ENCODE peak calls at places on chromosomes 3 and 15, in ten cellular contexts. A is activated CD8-positive, alpha-beta T cell treated with anti-CD3 and anti-CD28 coated beads, Interleukin-2, amount 10 ng/mL, durations not matched to agents 7 days and 5 days; D is anterior cingulate cortex; J is GM12878; W is MV-4-11; S is GM20000; Y is Kasumi-1; K is neural progenitor cell; C is A172; M is GM12865. I is an unnamed sample.

GRCh38 chr3:100268986-100269385 is 8.2 kb downstream of the TBC1D23 start:
- DNase-seq in D (no peak), W (no peak), A (no peak), C (no peak), K (no peak), M (no peak), J (no peak), S (no peak), Y (no peak), I (no peak)

GRCh38 chr3:13159890-13160289 is 86.7 kb upstream of the IQSEC1 start:
- DNase-seq in M (no peak), Y (no peak), J (no peak), C (peak; percentile 16), W (no peak), A (no peak), S (no peak), D (no peak), K (no peak), I (no peak)

GRCh38 chr15:45095661-45096060 is 18.3 kb downstream of the DUOX2 start:
- DNase-seq in S (no peak), W (no peak), Y (no peak), M (no peak), D (no peak), A (no peak), C (no peak), K (no peak), J (no peak), I (no peak)

GRCh38 chr3:128987297-128987696 is 6.6 kb downstream of the CFAP92 start:
- DNase-seq in A (no peak), W (no peak), J (no peak), Y (no peak), C (no peak), M (no peak), S (no peak), K (no peak), D (no peak), I (no peak)

GRCh38 chr3:17041009-17041408 is 156.3 kb downstream of the PLCL2 start:
- DNase-seq in K (no peak), W (no peak), M (no peak), J (no peak), Y (no peak), A (no peak), D (no peak), S (no peak), C (peak; percentile 53), I (no peak)

GRCh38 chr15:28887344-28888174 is 1.8 kb downstream of the APBA2 start:
- DNase-seq in M (no peak), W (no peak), Y (no peak), J (no peak), C (no peak), D (no peak), K (no peak), A (no peak), S (no peak), I (no peak)

GRCh38 chr3:27353221-27353620 is 16.0 kb downstream of the NEK10 start:
- DNase-seq in Y (no peak), K (no peak), M (no peak), S (no peak), J (no peak), A (no peak), D (no peak), W (no peak), C (no peak), I (no peak)

GRCh38 chr3:5011555-5012256 is 32.5 kb downstream of the BHLHE40 start:
- DNase-seq in C (no peak), Y (peak; percentile 88), S (peak; percentile 73), W (peak; percentile 87), M (peak; percentile 84), A (peak; percentile 67), J (peak; percentile 71), D (no peak), K (no peak), I (peak; percentile 74)

GRCh38 chr15:31435256-31435781 is 108.7 kb downstream of the KLF13 start:
- DNase-seq in Y (peak; percentile 74), W (peak; percentile 89), C (peak; percentile 51), K (peak; percentile 73), D (peak; percentile 21), A (peak; percentile 92), J (peak; percentile 87), S (peak; percentile 84), M (peak; percentile 97), I (peak; percentile 92)

GRCh38 chr3:115960799-115961198 is 337.5 kb downstream of the GAP43 start:
- DNase-seq in K (no peak), S (peak; percentile 38), C (no peak), W (no peak), M (peak; percentile 27), A (no peak), J (no peak), Y (no peak), D (peak; percentile 6), I (no peak)

GRCh38 chr3:157388976-157389375 is 47.7 kb upstream of the PTX3 start:
- DNase-seq in M (no peak), D (no peak), A (no peak), C (no peak), J (no peak), Y (no peak), K (no peak), S (no peak), W (no peak), I (no peak)

GRCh38 chr15:26831951-26832350 is 34.9 kb upstream of the GABRA5 start:
- DNase-seq in D (no peak), M (no peak), C (no peak), S (no peak), J (no peak), W (no peak), A (no peak), Y (no peak), K (no peak), I (no peak)

GRCh38 chr3:4440951-4441350 is 26.1 kb downstream of the SUMF1 start:
- DNase-seq in C (no peak), A (no peak), K (no peak), S (no peak), Y (no peak), W (no peak), D (no peak), M (no peak), J (no peak), I (no peak)

GRCh38 chr3:120348981-120349818 is at the start of gene LRRC58:
- DNase-seq in A (peak; percentile 90), S (peak; percentile 94), W (peak; percentile 85), K (peak; percentile 92), M (peak; percentile 96), J (peak; percentile 56), C (peak; percentile 81), D (peak; percentile 86), Y (peak; percentile 87), I (peak; percentile 83)

GRCh38 chr15:47887181-47887580 is 169.9 kb downstream of the SEMA6D start:
- DNase-seq in M (no peak), K (peak; percentile 33), Y (no peak), J (no peak), A (no peak), C (no peak), S (no peak), D (no peak), W (no peak), I (no peak)

GRCh38 chr15:69612112-69612511 is 159.5 kb downstream of the RPLP1 start:
- DNase-seq in C (no peak), W (no peak), D (no peak), J (no peak), K (no peak), Y (no peak), A (no peak), S (no peak), M (no peak), I (no peak)

GRCh38 chr3:32778389-32778788 is 39.4 kb upstream of the TRIM71 start:
- DNase-seq in S (no peak), M (no peak), C (no peak), Y (no peak), D (no peak), W (peak; percentile 35), K (no peak), A (no peak), J (no peak), I (no peak)

GRCh38 chr3:65751123-65751700 is 287.5 kb downstream of the MAGI1 start:
- DNase-seq in S (peak; percentile 14), Y (peak; percentile 20), A (no peak), W (no peak), D (peak; percentile 15), M (peak; percentile 24), K (peak; percentile 90), C (peak; percentile 15), J (no peak), I (no peak)

GRCh38 chr15:85649372-85649771 is 145.4 kb downstream of the KLHL25 start:
- DNase-seq in J (no peak), Y (peak; percentile 33), K (no peak), A (peak; percentile 57), C (peak; percentile 40), W (peak; percentile 95), M (no peak), S (peak; percentile 37), D (no peak), I (peak; percentile 45)

GRCh38 chr3:191100516-191100915 is 98.5 kb upstream of the OSTN start:
- DNase-seq in K (no peak), A (no peak), W (no peak), M (no peak), C (no peak), J (no peak), S (no peak), Y (no peak), D (no peak), I (no peak)